ENCODE peak calls at places on chromosomes 11 and 22, in seven cellular contexts. One of them, this sample, is unnamed.

GRCh38 chr11:46369458-46370152 is 11.9 kb upstream of the MDK start:
- DNase-seq in mammary epithelial cell: peak
- DNase-seq in kidney epithelial cell: no peak
- DNase-seq in left ventricle myocardium inferior: no peak
- DNase-seq in epithelial cell of esophagus: peak
- DNase-seq in nephron progenitor cell: peak
- DNase-seq in Right ventricle myocardium superior: no peak
- DNase-seq in this sample: peak

GRCh38 chr11:119115484-119116234 is 5.7 kb upstream of the HINFP start:
- DNase-seq in mammary epithelial cell: no peak
- DNase-seq in kidney epithelial cell: no peak
- DNase-seq in left ventricle myocardium inferior: peak
- DNase-seq in epithelial cell of esophagus: no peak
- DNase-seq in nephron progenitor cell: no peak
- DNase-seq in Right ventricle myocardium superior: peak
- DNase-seq in this sample: no peak

GRCh38 chr11:64864473-64865285 is 13.7 kb downstream of the EHD1 start:
- DNase-seq in mammary epithelial cell: peak
- DNase-seq in kidney epithelial cell: no peak
- DNase-seq in left ventricle myocardium inferior: peak
- DNase-seq in epithelial cell of esophagus: peak
- DNase-seq in nephron progenitor cell: no peak
- DNase-seq in Right ventricle myocardium superior: peak
- DNase-seq in this sample: no peak

GRCh38 chr11:119423459-119424254 is 685 bp upstream of the THY1 start:
- DNase-seq in mammary epithelial cell: no peak
- DNase-seq in kidney epithelial cell: no peak
- DNase-seq in left ventricle myocardium inferior: no peak
- DNase-seq in epithelial cell of esophagus: no peak
- DNase-seq in nephron progenitor cell: no peak
- DNase-seq in Right ventricle myocardium superior: no peak
- DNase-seq in this sample: no peak

GRCh38 chr11:26271666-26272065 is 60.3 kb upstream of the ANO3 start:
- DNase-seq in mammary epithelial cell: no peak
- DNase-seq in kidney epithelial cell: no peak
- DNase-seq in left ventricle myocardium inferior: no peak
- DNase-seq in epithelial cell of esophagus: no peak
- DNase-seq in nephron progenitor cell: no peak
- DNase-seq in Right ventricle myocardium superior: no peak
- DNase-seq in this sample: no peak

GRCh38 chr11:76702378-76703128 is 32.0 kb upstream of the LRRC32 start:
- DNase-seq in mammary epithelial cell: no peak
- DNase-seq in kidney epithelial cell: no peak
- DNase-seq in left ventricle myocardium inferior: no peak
- DNase-seq in epithelial cell of esophagus: no peak
- DNase-seq in nephron progenitor cell: no peak
- DNase-seq in Right ventricle myocardium superior: no peak
- DNase-seq in this sample: no peak

GRCh38 chr22:23281406-23282088 is 101.2 kb downstream of the BCR start:
- DNase-seq in mammary epithelial cell: peak
- DNase-seq in kidney epithelial cell: peak
- DNase-seq in left ventricle myocardium inferior: peak
- DNase-seq in epithelial cell of esophagus: peak
- DNase-seq in nephron progenitor cell: peak
- DNase-seq in Right ventricle myocardium superior: peak
- DNase-seq in this sample: peak

GRCh38 chr11:797300-798092 is 585 bp downstream of the SLC25A22 start:
- DNase-seq in mammary epithelial cell: peak
- DNase-seq in kidney epithelial cell: no peak
- DNase-seq in left ventricle myocardium inferior: peak
- DNase-seq in epithelial cell of esophagus: peak
- DNase-seq in nephron progenitor cell: peak
- DNase-seq in Right ventricle myocardium superior: peak
- DNase-seq in this sample: peak

GRCh38 chr11:18171377-18172000 is 1.1 kb upstream of the MRGPRX4 start:
- DNase-seq in mammary epithelial cell: peak
- DNase-seq in kidney epithelial cell: no peak
- DNase-seq in left ventricle myocardium inferior: no peak
- DNase-seq in epithelial cell of esophagus: peak
- DNase-seq in nephron progenitor cell: peak
- DNase-seq in Right ventricle myocardium superior: no peak
- DNase-seq in this sample: peak

GRCh38 chr11:69444381-69445130 is 36.9 kb upstream of the LINC01488 start:
- DNase-seq in mammary epithelial cell: peak
- DNase-seq in kidney epithelial cell: peak
- DNase-seq in left ventricle myocardium inferior: peak
- DNase-seq in epithelial cell of esophagus: peak
- DNase-seq in nephron progenitor cell: peak
- DNase-seq in Right ventricle myocardium superior: peak
- DNase-seq in this sample: peak

GRCh38 chr22:26912985-26913384 is 255.6 kb downstream of the MIAT start:
- DNase-seq in mammary epithelial cell: no peak
- DNase-seq in kidney epithelial cell: no peak
- DNase-seq in left ventricle myocardium inferior: no peak
- DNase-seq in epithelial cell of esophagus: no peak
- DNase-seq in nephron progenitor cell: no peak
- DNase-seq in Right ventricle myocardium superior: no peak
- DNase-seq in this sample: no peak

GRCh38 chr11:129273944-129274343 is 81.8 kb upstream of the ARHGAP32 start:
- DNase-seq in mammary epithelial cell: no peak
- DNase-seq in kidney epithelial cell: no peak
- DNase-seq in left ventricle myocardium inferior: no peak
- DNase-seq in epithelial cell of esophagus: no peak
- DNase-seq in nephron progenitor cell: no peak
- DNase-seq in Right ventricle myocardium superior: no peak
- DNase-seq in this sample: no peak

GRCh38 chr11:3835100-3835485 is 5.7 kb downstream of the RHOG start:
- DNase-seq in mammary epithelial cell: no peak
- DNase-seq in kidney epithelial cell: no peak
- DNase-seq in left ventricle myocardium inferior: no peak
- DNase-seq in epithelial cell of esophagus: peak
- DNase-seq in nephron progenitor cell: no peak
- DNase-seq in Right ventricle myocardium superior: no peak
- DNase-seq in this sample: no peak

GRCh38 chr22:46574993-46575914 is 37.8 kb upstream of the CELSR1 start:
- DNase-seq in mammary epithelial cell: peak
- DNase-seq in kidney epithelial cell: no peak
- DNase-seq in left ventricle myocardium inferior: peak
- DNase-seq in epithelial cell of esophagus: peak
- DNase-seq in nephron progenitor cell: no peak
- DNase-seq in Right ventricle myocardium superior: peak
- DNase-seq in this sample: peak

GRCh38 chr11:61912530-61912898 is 4.9 kb downstream of the RAB3IL1 start:
- DNase-seq in mammary epithelial cell: no peak
- DNase-seq in kidney epithelial cell: no peak
- DNase-seq in left ventricle myocardium inferior: peak
- DNase-seq in epithelial cell of esophagus: no peak
- DNase-seq in nephron progenitor cell: no peak
- DNase-seq in Right ventricle myocardium superior: peak
- DNase-seq in this sample: no peak

GRCh38 chr22:48099671-48100070 is 1337.2 kb downstream of the TBC1D22A start:
- DNase-seq in mammary epithelial cell: no peak
- DNase-seq in kidney epithelial cell: no peak
- DNase-seq in left ventricle myocardium inferior: no peak
- DNase-seq in epithelial cell of esophagus: no peak
- DNase-seq in nephron progenitor cell: no peak
- DNase-seq in Right ventricle myocardium superior: no peak
- DNase-seq in this sample: no peak

GRCh38 chr11:1835671-1836010 is 851 bp downstream of the SYT8 start:
- DNase-seq in mammary epithelial cell: no peak
- DNase-seq in kidney epithelial cell: no peak
- DNase-seq in left ventricle myocardium inferior: no peak
- DNase-seq in epithelial cell of esophagus: no peak
- DNase-seq in nephron progenitor cell: no peak
- DNase-seq in Right ventricle myocardium superior: peak
- DNase-seq in this sample: no peak

GRCh38 chr11:125180413-125181305 is 16.1 kb downstream of the PKNOX2 start:
- DNase-seq in mammary epithelial cell: no peak
- DNase-seq in kidney epithelial cell: no peak
- DNase-seq in left ventricle myocardium inferior: no peak
- DNase-seq in epithelial cell of esophagus: no peak
- DNase-seq in nephron progenitor cell: no peak
- DNase-seq in Right ventricle myocardium superior: no peak
- DNase-seq in this sample: peak

GRCh38 chr11:123624974-123625373 is 29.4 kb downstream of the SCN3B start:
- DNase-seq in mammary epithelial cell: no peak
- DNase-seq in kidney epithelial cell: no peak
- DNase-seq in left ventricle myocardium inferior: no peak
- DNase-seq in epithelial cell of esophagus: peak
- DNase-seq in nephron progenitor cell: no peak
- DNase-seq in Right ventricle myocardium superior: no peak
- DNase-seq in this sample: no peak

GRCh38 chr11:123264431-123264780 is 69.4 kb upstream of the CLMP start:
- DNase-seq in mammary epithelial cell: no peak
- DNase-seq in kidney epithelial cell: no peak
- DNase-seq in left ventricle myocardium inferior: no peak
- DNase-seq in epithelial cell of esophagus: no peak
- DNase-seq in nephron progenitor cell: no peak
- DNase-seq in Right ventricle myocardium superior: no peak
- DNase-seq in this sample: no peak

GRCh38 chr11:12242926-12243325 is 132.5 kb downstream of the MICAL2 start:
- DNase-seq in mammary epithelial cell: no peak
- DNase-seq in kidney epithelial cell: no peak
- DNase-seq in left ventricle myocardium inferior: no peak
- DNase-seq in epithelial cell of esophagus: no peak
- DNase-seq in nephron progenitor cell: no peak
- DNase-seq in Right ventricle myocardium superior: no peak
- DNase-seq in this sample: no peak

GRCh38 chr22:22748297-22748743 is 103.9 kb downstream of the GGTLC2 start:
- DNase-seq in mammary epithelial cell: peak
- DNase-seq in kidney epithelial cell: no peak
- DNase-seq in left ventricle myocardium inferior: no peak
- DNase-seq in epithelial cell of esophagus: peak
- DNase-seq in nephron progenitor cell: peak
- DNase-seq in Right ventricle myocardium superior: no peak
- DNase-seq in this sample: peak

GRCh38 chr11:17719940-17720795 is 797 bp downstream of the MYOD1 start:
- DNase-seq in mammary epithelial cell: no peak
- DNase-seq in kidney epithelial cell: no peak
- DNase-seq in left ventricle myocardium inferior: no peak
- DNase-seq in epithelial cell of esophagus: no peak
- DNase-seq in nephron progenitor cell: peak
- DNase-seq in Right ventricle myocardium superior: no peak
- DNase-seq in this sample: no peak

This sample was measured in PC-3.